ENCODE peak calls at places on chromosomes 4 and X, in five cellular contexts. L, B, J, Q and P are unnamed samples. For H3K4me1 and H4K20me1, the result is how much of the 10 kb centered on the place peaks cover.

GRCh38 chrX:26822448-26822847 is 606.5 kb downstream of the MAGEB5 start:
- DNase-seq in J (no peak), B (no peak), Q (peak), L (no peak), P (no peak)

GRCh38 chr4:85147481-85148076 is 181.1 kb upstream of the WDFY3 start:
- DNase-seq in Q (peak), B (peak), L (peak), J (peak), P (peak)

GRCh38 chr4:34148322-34148908 is 2095.9 kb downstream of the ARAP2 start:
- DNase-seq in Q (no peak), J (no peak), L (no peak), B (no peak), P (no peak)

GRCh38 chr4:103011378-103012025 is 8.0 kb downstream of the SLC9B1 start:
- DNase-seq in B (peak), L (no peak), J (peak), Q (no peak), P (peak)

GRCh38 chrX:155028749-155029360 is 2.2 kb downstream of the FUNDC2 start:
- DNase-seq in B (peak), Q (no peak), L (no peak), J (peak), P (peak)

GRCh38 chr4:172095161-172095560 is 282.0 kb downstream of the GALNTL6 start:
- DNase-seq in B (no peak), J (no peak), Q (no peak), L (no peak), P (no peak)

GRCh38 chr4:138639018-138639876 is 376.3 kb upstream of the NOCT start:
- DNase-seq in L (no peak), Q (no peak), B (peak), J (peak), P (no peak)

GRCh38 chrX:39582091-39582490 is 515.7 kb downstream of the BCOR start:
- DNase-seq in B (no peak), L (no peak), J (no peak), Q (peak), P (peak)

GRCh38 chr4:145938618-145939177 is at the start of gene ZNF827:
- DNase-seq in Q (peak), J (peak), L (peak), B (peak), P (peak)

GRCh38 chrX:77009691-77010090 is 437.5 kb upstream of the FGF16 start:
- DNase-seq in B (peak), L (no peak), Q (no peak), J (peak), P (peak)

GRCh38 chr4:187668683-187669082 is 326.9 kb upstream of the ZFP42 start:
- DNase-seq in J (peak), Q (no peak), L (no peak), B (peak), P (no peak)

GRCh38 chr4:98711526-98711925 is 53.1 kb upstream of the TSPAN5 start:
- DNase-seq in Q (no peak), L (no peak), J (no peak), B (no peak), P (no peak)

DNA sequence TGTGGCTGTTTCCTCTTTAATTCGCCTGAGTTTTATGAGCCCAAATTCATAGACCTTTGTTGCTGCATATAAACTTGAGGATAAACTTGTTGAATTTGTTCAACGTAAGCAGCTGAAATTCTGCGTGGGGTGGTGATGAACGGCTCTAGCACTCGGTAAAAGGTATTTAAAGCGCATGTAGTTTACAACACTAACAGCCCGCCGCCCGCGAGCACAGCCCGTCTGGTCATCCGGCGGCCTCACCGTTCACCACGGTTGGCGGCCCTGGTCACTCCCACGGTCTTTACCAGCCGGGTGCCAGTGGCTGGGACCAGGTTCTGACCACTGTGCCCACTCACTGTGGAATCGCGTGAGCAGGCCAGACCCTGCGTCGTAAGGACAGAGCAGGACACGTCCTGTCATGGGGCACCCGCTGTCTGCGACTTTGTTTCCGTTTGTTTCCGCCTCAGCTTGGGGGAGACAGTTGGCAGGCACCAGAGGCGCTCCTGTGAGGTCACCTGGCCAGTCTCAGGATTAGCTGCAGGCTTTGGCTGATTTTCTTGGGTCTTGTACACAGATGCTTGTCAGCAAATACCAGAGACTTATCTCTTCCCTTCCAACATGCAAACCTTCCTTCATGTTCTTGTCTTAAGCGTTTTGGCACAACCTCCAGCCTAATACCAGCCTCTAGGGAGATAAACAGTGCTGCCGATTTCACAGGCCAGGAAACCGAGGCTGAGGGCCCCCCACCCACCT is 36.8 kb upstream of the SPON2 start:
- DNase-seq in L (no peak), B (peak), J (no peak), Q (no peak), P (no peak)
- H3K4me1 ChIP-seq in L (under half), B (under half), J (under half), Q (under half), P (under half)

DNA sequence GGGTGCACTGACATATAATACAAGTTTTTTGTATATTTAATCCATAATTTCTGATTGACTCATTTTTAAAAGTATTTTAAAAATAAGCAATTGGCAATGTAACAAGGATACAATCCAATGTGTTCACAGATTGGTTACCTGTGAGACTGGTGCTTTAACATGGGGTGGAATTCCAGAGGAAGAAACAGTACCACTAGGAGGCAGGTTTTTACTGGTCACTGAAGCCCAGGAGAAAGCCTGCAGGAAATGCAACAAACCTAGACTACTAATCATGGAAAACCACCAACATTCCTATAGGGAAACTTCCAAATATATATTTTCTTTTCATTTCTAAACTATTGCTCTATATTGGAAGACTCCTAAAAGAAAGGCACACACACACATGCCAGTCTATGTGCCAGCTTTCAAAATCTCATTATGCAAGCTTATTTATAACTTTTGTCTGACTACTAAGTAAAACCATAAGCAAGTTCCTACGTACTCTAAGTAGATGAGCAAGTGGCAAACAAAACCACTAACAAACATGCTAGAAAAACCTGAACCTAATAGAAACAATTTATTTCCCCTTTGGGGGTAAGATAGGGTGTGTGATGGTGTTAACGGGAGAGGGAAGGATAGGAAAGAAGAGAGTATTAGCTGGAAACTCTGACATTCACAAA is 19.2 kb downstream of the G3BP2 start:
- DNase-seq in Q (no peak), L (no peak), J (peak), B (peak), P (peak)
- H4K20me1 ChIP-seq in Q (under half), L (under half), J (under half), B (under half), P (under half)

GRCh38 chr4:6925357-6925836 is 15.8 kb downstream of the TBC1D14 start:
- DNase-seq in J (no peak), L (no peak), B (no peak), Q (no peak), P (no peak)
- H3K4me1 ChIP-seq in J (under half), L (under half), B (under half), Q (under half), P (under half)

DNA sequence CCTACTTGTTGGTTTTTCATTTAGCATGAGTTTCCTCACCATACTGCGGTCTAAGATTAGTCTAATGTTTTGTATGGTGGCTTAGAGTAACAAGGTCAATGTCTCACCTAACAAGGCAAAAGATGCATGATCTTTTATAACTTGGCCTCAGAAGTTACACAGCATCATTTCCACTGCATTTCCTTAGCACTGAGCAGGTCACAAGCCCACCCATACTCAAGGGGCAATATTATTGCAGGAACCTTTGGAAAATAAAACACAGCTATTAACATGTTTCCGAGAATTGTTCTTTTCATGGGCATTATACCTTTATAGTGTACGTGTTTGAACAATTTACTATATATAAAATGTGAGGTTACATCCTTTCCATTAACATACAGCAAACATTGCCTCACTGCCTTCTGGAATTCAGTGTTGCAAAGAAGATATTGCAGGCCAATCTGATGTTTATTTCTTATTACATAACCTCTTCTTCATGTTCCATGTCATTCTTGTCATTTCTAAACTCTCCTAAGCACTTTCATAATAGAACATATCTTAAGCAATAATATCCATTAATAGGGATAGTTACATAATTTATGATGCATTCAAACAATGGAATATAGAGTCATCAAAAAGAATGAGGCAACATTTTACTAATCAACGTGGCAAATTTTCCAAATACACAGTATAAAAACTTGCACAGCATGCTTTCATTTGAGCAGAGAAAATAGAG is 153.8 kb downstream of the AREG start:
- DNase-seq in Q (no peak), J (peak), L (no peak), B (no peak), P (no peak)
- H4K20me1 ChIP-seq in Q (under half), J (under half), L (under half), B (under half), P (under half)

GRCh38 chr4:185797018-185797417 is 15.0 kb downstream of the SORBS2 start:
- DNase-seq in L (no peak), Q (no peak), B (no peak), J (peak), P (no peak)
- H3K4me1 ChIP-seq in L (under half), Q (under half), B (under half), J (under half), P (under half)

DNA sequence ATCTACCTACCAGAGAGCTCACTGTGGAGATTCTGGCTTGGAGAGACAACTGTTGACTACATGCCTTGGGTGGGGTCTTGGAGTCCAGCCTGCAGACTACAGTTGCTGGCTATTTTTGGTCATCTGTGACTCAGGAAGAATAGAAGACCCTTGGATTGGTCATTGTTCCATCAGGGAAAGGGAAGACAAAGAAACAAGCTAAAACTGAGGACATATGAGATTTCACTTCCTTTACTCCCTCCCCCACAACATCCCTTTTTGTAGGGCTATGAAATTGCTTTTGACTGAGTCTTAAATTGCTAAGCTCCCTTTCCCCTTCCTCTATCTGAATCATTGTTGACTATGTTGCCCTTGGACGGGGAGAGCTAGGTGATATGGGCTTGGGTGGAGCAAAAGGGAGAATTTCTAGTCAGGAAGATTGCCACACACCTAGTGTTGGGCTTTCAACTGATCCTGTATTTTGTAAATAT is 11.7 kb downstream of the MSN start:
- DNase-seq in Q (no peak), J (peak), B (peak), L (no peak), P (no peak)
- H4K20me1 ChIP-seq in Q (under half), J (under half), B (half or more), L (under half), P (under half)

DNA sequence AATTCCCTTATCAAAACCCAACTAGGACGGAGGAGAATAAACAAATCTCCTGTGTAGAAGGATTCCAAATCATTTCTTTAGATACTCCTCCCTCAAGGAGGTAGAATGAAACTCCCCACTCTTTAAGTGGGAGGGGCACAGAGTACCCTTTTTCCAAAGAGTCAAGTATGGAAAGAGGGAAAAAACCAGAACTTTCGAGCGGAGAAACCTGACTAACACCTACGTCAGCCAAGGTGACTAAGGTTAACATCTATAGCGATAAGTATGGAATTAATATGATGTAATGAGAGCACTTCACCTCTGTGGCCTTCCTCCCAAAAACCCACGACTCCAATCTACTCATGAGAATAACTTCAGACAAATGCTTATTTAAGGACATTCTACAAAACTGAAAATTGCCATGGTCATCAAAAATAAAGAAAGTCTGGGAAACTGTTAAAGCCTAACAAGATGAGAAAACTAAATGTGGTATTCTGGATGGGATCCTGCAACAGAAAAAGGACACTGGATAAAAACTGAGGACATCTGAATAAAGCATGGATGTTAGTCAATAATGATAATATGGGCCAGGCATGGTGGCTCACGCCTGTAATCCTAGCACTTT is 157.0 kb upstream of the MAP3K15 start:
- DNase-seq in L (no peak), Q (no peak), B (no peak), J (no peak), P (peak)
- H3K4me1 ChIP-seq in L (under half), Q (under half), B (under half), J (under half), P (under half)

GRCh38 chr4:8461616-8462015 is 21.0 kb downstream of the TRMT44 start:
- DNase-seq in J (no peak), B (no peak), Q (no peak), L (no peak), P (no peak)
- H4K20me1 ChIP-seq in J (under half), B (under half), Q (under half), L (under half), P (under half)

DNA sequence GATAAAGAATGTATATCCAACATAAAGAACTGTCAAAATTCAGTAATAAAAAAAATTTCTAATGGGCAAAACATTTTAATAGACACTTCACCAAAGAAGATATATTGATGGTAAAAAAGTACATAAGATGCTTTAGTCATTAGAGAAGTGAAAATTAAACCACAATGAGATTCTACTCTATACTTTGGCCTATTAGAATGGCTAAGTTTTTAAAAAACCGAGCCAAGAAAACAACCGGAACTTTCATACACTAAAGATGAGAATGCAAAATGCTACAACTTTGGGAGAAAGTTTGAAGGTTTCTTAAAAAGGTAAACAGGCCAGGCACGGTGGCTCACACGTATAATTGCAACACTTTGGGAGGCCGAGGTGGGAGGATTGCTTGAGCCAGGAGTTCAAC is 20.8 kb downstream of the CNOT6L start:
- DNase-seq in L (no peak), Q (no peak), B (no peak), J (no peak), P (no peak)
- H3K4me1 ChIP-seq in L (under half), Q (under half), B (under half), J (under half), P (under half)